ENCODE peak calls at places on chromosomes 13 and 19, in eight cellular contexts. E is CD8-positive, alpha-beta memory T cell; D is psoas muscle; N is choroid plexus epithelial cell; X is A549; Y is CD4-positive, alpha-beta memory T cell; H is A673; A is adipocyte. F is an unnamed sample.

GRCh38 chr19:58261600-58261967 is 17.2 kb upstream of the ZNF8 start:
- DNase-seq in A (no peak), X (no peak), H (no peak), E (no peak), Y (no peak), D (no peak), N (no peak), F (no peak)

GRCh38 chr13:50616101-50616500 is 227.4 kb downstream of the DLEU7 start:
- DNase-seq in H (no peak), N (peak; percentile 68), E (no peak), A (peak; percentile 7), X (no peak), D (no peak), Y (no peak), F (no peak)

GRCh38 chr19:16851031-16851712 is 22.0 kb downstream of the SIN3B start:
- DNase-seq in E (no peak), A (peak; percentile 3), N (peak; percentile 50), X (no peak), H (no peak), D (no peak), Y (no peak), F (no peak)

GRCh38 chr13:36986462-36987240 is 12.5 kb downstream of the ALG5 start:
- DNase-seq in D (no peak), A (no peak), Y (no peak), H (no peak), E (no peak), N (peak; percentile 65), X (no peak), F (no peak)

GRCh38 chr19:6015841-6016545 is 38.1 kb upstream of the RANBP3 start:
- DNase-seq in Y (no peak), N (no peak), D (peak; percentile 19), H (no peak), X (no peak), A (no peak), E (no peak), F (no peak)

GRCh38 chr19:6238643-6239281 is 41.0 kb downstream of the MLLT1 start:
- DNase-seq in E (no peak), H (no peak), N (peak; percentile 58), X (no peak), D (peak; percentile 88), Y (no peak), A (no peak), F (peak; percentile 79)

GRCh38 chr13:110361365-110361911 is 54.4 kb downstream of the COL4A2 start:
- DNase-seq in H (no peak), E (no peak), N (peak; percentile 98), Y (no peak), D (peak; percentile 79), X (no peak), A (peak; percentile 38), F (no peak)

GRCh38 chr19:43471091-43471490 is 5.7 kb upstream of the LYPD3 start:
- DNase-seq in A (no peak), X (no peak), Y (no peak), D (no peak), E (no peak), H (no peak), N (no peak), F (no peak)

GRCh38 chr19:49879243-49879960 is 1.9 kb downstream of the TBC1D17 start:
- DNase-seq in D (peak; percentile 54), X (no peak), N (no peak), A (no peak), Y (no peak), E (no peak), H (no peak), F (no peak)

GRCh38 chr13:51041126-51041525 is 69.9 kb downstream of the C13orf42 start:
- DNase-seq in X (no peak), H (no peak), Y (no peak), E (no peak), A (no peak), N (no peak), D (no peak), F (no peak)

GRCh38 chr19:55206664-55207500 is 2.4 kb downstream of the PTPRH start:
- DNase-seq in A (peak; percentile 92), D (peak; percentile 77), Y (no peak), X (peak; percentile 100), E (no peak), N (peak; percentile 93), H (peak; percentile 74), F (no peak)

GRCh38 chr19:6260912-6261636 is 18.7 kb downstream of the MLLT1 start:
- DNase-seq in N (peak; percentile 52), X (peak; percentile 33), A (peak; percentile 41), E (no peak), H (peak; percentile 44), D (peak; percentile 64), Y (no peak), F (no peak)

GRCh38 chr19:54696117-54696548 is 28.1 kb upstream of the KIR3DL3 start:
- DNase-seq in N (no peak), X (no peak), E (no peak), H (no peak), A (no peak), Y (no peak), D (no peak), F (no peak)

GRCh38 chr19:49106648-49107135 is 7.5 kb upstream of the LIN7B start:
- DNase-seq in Y (peak; percentile 59), A (peak; percentile 70), H (peak; percentile 78), X (peak; percentile 69), D (peak; percentile 83), N (peak; percentile 66), E (peak; percentile 50), F (no peak)

GRCh38 chr19:54905908-54906511 is at the start of gene NCR1:
- DNase-seq in E (no peak), A (no peak), D (no peak), Y (no peak), X (no peak), H (no peak), N (no peak), F (no peak)

GRCh38 chr19:40605201-40605971 is 4.2 kb downstream of the LTBP4 start:
- DNase-seq in D (peak; percentile 86), Y (peak; percentile 87), X (peak; percentile 99), E (peak; percentile 75), A (peak; percentile 85), H (peak; percentile 86), N (peak; percentile 62), F (peak; percentile 69)

GRCh38 chr19:2678043-2678671 is 24.3 kb downstream of the GNG7 start:
- DNase-seq in X (no peak), A (no peak), E (no peak), D (no peak), H (no peak), N (no peak), Y (no peak), F (no peak)

GRCh38 chr19:2469102-2469914 is 6.6 kb upstream of the GADD45B start:
- DNase-seq in H (peak; percentile 92), Y (no peak), N (peak; percentile 61), E (no peak), D (peak; percentile 77), X (no peak), A (peak; percentile 43), F (no peak)

GRCh38 chr19:3098141-3098514 is 4.0 kb downstream of the GNA11 start:
- DNase-seq in X (no peak), H (no peak), Y (no peak), D (peak; percentile 80), A (no peak), N (no peak), E (no peak), F (no peak)

GRCh38 chr13:59480857-59481256 is 682.9 kb downstream of the DIAPH3 start:
- DNase-seq in Y (no peak), D (no peak), X (no peak), E (no peak), H (peak; percentile 65), A (no peak), N (no peak), F (no peak)

DNA sequence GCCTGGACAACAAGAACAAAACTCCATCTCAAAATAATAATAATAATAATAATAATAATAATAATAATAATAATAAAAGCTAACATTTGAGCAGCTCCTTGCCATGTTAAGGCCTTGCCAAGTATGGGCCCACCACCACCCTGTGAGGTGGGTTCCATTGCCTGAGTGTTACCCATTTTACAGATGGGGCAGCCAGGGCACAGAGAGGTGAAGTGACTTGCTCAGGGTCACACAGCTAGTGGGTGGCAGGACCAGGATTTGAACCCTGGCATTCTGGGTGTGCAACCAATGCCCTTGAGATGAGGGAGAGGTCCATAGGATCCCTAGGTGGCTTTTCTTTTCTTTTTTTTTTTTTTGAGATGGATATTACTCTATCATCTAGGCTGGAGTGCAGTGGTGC is 29.5 kb downstream of the ZSWIM4 start:
- DNase-seq in E (no peak), Y (no peak), N (no peak), H (no peak), X (no peak), D (no peak), A (no peak), F (no peak)
- H3K4me3 ChIP-seq in E (no peak overlapping the region), Y (no peak overlapping the region), N (no peak overlapping the region), H (no peak overlapping the region), X (no peak overlapping the region), D (no peak overlapping the region), A (no peak overlapping the region), F (no peak overlapping the region)

GRCh38 chr19:4913996-4914735 is 4.9 kb downstream of the UHRF1 start:
- DNase-seq in D (no peak), Y (peak; percentile 15), H (no peak), X (no peak), E (peak; percentile 45), A (peak; percentile 12), N (no peak), F (no peak)
- H3K4me3 ChIP-seq in D (no peak overlapping the region), Y (peak overlapping the region; percentile 53), H (no peak overlapping the region), X (no peak overlapping the region), E (peak overlapping the region; percentile 97), A (no peak overlapping the region), N (no peak overlapping the region), F (no peak overlapping the region)

DNA sequence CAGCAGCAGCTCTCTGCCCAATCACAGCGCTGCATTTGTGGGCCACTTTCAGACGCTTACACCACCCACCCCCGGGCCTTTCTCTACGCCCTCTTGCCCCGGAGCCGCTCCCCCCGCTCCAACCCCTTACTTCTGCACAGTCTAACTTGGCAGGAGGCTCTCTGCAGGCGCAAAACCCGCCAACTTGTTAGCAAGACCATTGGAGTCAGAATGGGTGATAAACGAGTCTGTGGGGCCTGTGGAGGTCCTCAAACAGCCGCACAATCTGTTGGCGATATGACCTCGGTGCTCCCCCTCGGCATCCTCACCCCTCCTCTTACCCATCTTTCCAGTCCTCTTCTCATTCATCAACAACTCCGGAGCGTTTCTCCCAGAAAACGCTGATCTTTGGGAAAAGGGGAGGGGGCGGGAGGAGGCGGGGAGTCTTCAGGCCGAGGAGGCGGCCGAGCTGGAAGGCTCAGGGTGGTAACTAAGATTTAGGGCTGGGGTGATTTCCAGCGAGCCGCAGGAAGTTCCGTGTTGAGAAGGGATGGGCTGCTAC is 4.2 kb downstream of the SOX21 start:
- DNase-seq in D (no peak), N (no peak), H (peak; percentile 37), E (no peak), Y (no peak), A (no peak), X (no peak), F (no peak)
- H3K4me3 ChIP-seq in D (peak overlapping the region; percentile 25), N (no peak overlapping the region), H (no peak overlapping the region), E (no peak overlapping the region), Y (no peak overlapping the region), A (no peak overlapping the region), X (peak overlapping the region; percentile 34), F (no peak overlapping the region)

DNA sequence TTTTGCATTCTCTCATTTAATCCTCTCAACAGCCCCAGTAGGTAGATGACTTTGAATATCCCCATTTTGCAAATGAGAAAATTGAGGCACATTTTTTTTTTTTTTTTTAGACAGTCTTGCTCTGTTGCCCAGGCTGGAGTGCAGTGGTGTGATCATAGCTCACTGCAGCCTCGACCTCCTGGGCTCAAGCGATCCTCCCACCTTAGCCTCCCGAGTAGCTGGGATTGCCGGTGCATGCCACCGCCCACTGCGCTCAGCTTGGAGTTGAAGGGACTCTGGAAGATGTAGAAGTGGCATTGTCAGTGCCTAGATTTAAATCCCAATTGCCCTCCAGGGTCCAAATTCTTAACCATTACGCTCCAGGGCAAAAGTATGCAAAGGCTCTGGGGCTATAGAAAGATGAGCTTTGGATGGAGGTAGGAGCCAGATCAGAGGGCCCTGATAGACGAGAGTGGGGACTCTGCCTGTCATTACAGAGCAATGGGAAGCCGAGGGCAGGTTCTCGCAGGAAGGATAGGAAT is 813 bp upstream of the MCOLN1 start:
- DNase-seq in N (no peak), E (no peak), X (no peak), D (no peak), A (no peak), Y (no peak), H (no peak), F (no peak)
- H3K4me3 ChIP-seq in N (peak overlapping the region; percentile 74), E (peak overlapping the region; percentile 33), X (peak overlapping the region; percentile 81), D (peak overlapping the region; percentile 88), A (peak overlapping the region; percentile 79), Y (peak overlapping the region; percentile 2), H (peak overlapping the region; percentile 66), F (no peak overlapping the region)